ENCODE peak calls at places on chromosomes 12 and 14, in six cellular contexts. W is esophagus squamous epithelium, Z is HepG2, V is H9, X is omental fat pad, S is neural progenitor cell. R is an unnamed sample.
A peak's percentile ranks its signal among the peaks of the same experiment; 100 is the strongest.

GRCh38 chr14:68379510-68380303 is 413.2 kb downstream of the ZFP36L1 start:
- DNase-seq in S (no peak), V (no peak), X (no peak), W (no peak), Z (no peak), R (no peak)

GRCh38 chr12:74801625-74802024 is 264.0 kb downstream of the ATXN7L3B start:
- DNase-seq in W (no peak), X (no peak), S (no peak), Z (no peak), V (no peak), R (no peak)

GRCh38 chr12:86914716-86915115 is 658.5 kb upstream of the MGAT4C start:
- DNase-seq in S (peak; percentile 54), Z (peak; percentile 1), W (no peak), X (no peak), V (no peak), R (peak; percentile 11)

GRCh38 chr12:47491516-47491915 is 214.3 kb downstream of the RPAP3 start:
- DNase-seq in S (no peak), Z (no peak), V (no peak), W (no peak), X (no peak), R (no peak)

GRCh38 chr14:55075628-55076027 is 24.2 kb downstream of the MAPK1IP1L start:
- DNase-seq in V (no peak), Z (no peak), X (no peak), W (no peak), S (no peak), R (no peak)

GRCh38 chr12:116378002-116378401 is 100.5 kb upstream of the MED13L start:
- DNase-seq in X (no peak), S (no peak), V (no peak), W (no peak), Z (no peak), R (no peak)

GRCh38 chr12:127760996-127761395 is 506.0 kb upstream of the TMEM132C start:
- DNase-seq in V (no peak), W (no peak), Z (no peak), S (peak; percentile 2), X (no peak), R (no peak)

GRCh38 chr14:50697659-50698290 is 29.7 kb upstream of the SAV1 start:
- DNase-seq in V (no peak), S (no peak), W (no peak), X (no peak), Z (no peak), R (no peak)

GRCh38 chr12:55925870-55926737 is 1.6 kb downstream of the PYM1 start:
- DNase-seq in S (no peak), V (no peak), X (no peak), W (no peak), Z (no peak), R (no peak)

GRCh38 chr12:12744556-12745305 is 27.6 kb downstream of the CDKN1B start:
- DNase-seq in V (no peak), Z (no peak), S (no peak), W (no peak), X (no peak), R (no peak)

GRCh38 chr12:77299910-77300772 is 234.8 kb upstream of the E2F7 start:
- DNase-seq in S (no peak), V (no peak), X (no peak), Z (no peak), W (no peak), R (no peak)

GRCh38 chr14:69580009-69580577 is 5.4 kb upstream of the CCDC177 start:
- DNase-seq in V (peak; percentile 83), X (no peak), S (peak; percentile 73), W (no peak), Z (peak; percentile 95), R (peak; percentile 44)

GRCh38 chr12:121784460-121784859 is 9.0 kb downstream of the RHOF start:
- DNase-seq in Z (no peak), V (no peak), X (no peak), S (no peak), W (no peak), R (no peak)

GRCh38 chr12:87266305-87266704 is 762.9 kb downstream of the C12orf50 start:
- DNase-seq in S (peak; percentile 17), W (no peak), V (no peak), X (no peak), Z (peak; percentile 1), R (no peak)

GRCh38 chr12:753401-754237 is 1.2 kb downstream of the WNK1 start:
- DNase-seq in W (no peak), S (peak; percentile 57), X (no peak), Z (no peak), V (peak; percentile 50), R (peak; percentile 59)

GRCh38 chr12:121916719-121917118 is 1.7 kb upstream of the CFAP251 start:
- DNase-seq in V (peak; percentile 82), W (no peak), X (no peak), Z (no peak), S (peak; percentile 74), R (peak; percentile 44)

GRCh38 chr12:113086249-113087164 is 30.0 kb downstream of the DTX1 start:
- DNase-seq in V (no peak), S (no peak), X (no peak), Z (peak; percentile 23), W (no peak), R (no peak)

GRCh38 chr14:52076334-52076733 is 7.5 kb upstream of the NID2 start:
- DNase-seq in Z (no peak), S (no peak), X (no peak), V (no peak), W (no peak), R (no peak)

GRCh38 chr14:52079239-52079956 is 10.5 kb upstream of the NID2 start:
- DNase-seq in W (no peak), X (no peak), V (no peak), Z (peak; percentile 71), S (no peak), R (no peak)

GRCh38 chr14:52078093-52078492 is 9.2 kb upstream of the NID2 start:
- DNase-seq in S (no peak), X (no peak), W (no peak), V (no peak), Z (no peak), R (no peak)

GRCh38 chr14:52078721-52079120 is 9.9 kb upstream of the NID2 start:
- DNase-seq in V (no peak), W (no peak), Z (no peak), X (no peak), S (no peak), R (no peak)

DNA sequence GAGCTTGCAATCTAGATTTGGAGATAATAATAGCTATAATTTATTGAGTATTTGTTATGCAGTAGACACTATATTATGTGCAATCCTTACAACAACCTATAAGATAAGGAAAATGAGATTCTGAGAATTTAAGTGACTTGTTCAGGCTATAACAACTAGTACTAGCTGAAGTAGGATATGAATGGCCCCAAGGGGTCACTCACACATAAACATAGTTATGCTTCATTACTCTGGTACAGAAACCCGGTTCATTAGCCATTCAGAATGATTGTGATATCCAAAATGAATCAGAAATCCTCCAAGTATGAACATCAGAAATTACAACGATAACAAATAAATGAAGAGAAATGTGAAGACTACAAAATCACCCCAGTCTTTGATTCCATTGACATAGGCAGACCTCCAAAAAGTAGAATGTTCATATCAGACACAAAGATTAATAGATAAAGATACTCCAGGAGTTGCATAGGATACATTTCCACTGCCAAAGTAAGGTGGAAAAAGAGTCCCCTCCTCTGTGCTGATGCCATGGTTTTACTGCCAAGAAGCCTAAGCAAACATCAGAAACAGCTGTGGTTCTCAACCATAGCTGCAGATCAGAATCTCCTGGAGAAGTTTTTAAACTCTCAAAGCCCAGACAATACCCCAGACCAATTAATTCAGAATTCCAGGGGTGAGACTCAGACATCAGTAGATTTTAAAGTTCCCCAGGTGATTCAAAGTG is 8.6 kb upstream of the NID2 start:
- DNase-seq in V (no peak), Z (no peak), S (no peak), X (no peak), W (no peak), R (no peak)
- TF ChIP-seq CTCF in V (no peak), Z (no peak), S (no peak), X (no peak), W (no peak), R (no peak)

GRCh38 chr12:94644622-94645021 is 5.7 kb downstream of the TMCC3 start:
- DNase-seq in W (no peak), X (no peak), S (no peak), Z (no peak), V (no peak), R (peak; percentile 48)

GRCh38 chr12:94644141-94644575 is 6.2 kb downstream of the TMCC3 start:
- DNase-seq in V (no peak), X (no peak), Z (no peak), S (no peak), W (no peak), R (peak; percentile 36)

GRCh38 chr12:94650143-94651056 is at the start of gene TMCC3:
- DNase-seq in W (no peak), Z (no peak), V (peak; percentile 58), S (peak; percentile 80), X (no peak), R (peak; percentile 75)

GRCh38 chr12:94648578-94648977 is 1.8 kb downstream of the TMCC3 start:
- DNase-seq in S (no peak), V (no peak), W (no peak), Z (no peak), X (no peak), R (no peak)

DNA sequence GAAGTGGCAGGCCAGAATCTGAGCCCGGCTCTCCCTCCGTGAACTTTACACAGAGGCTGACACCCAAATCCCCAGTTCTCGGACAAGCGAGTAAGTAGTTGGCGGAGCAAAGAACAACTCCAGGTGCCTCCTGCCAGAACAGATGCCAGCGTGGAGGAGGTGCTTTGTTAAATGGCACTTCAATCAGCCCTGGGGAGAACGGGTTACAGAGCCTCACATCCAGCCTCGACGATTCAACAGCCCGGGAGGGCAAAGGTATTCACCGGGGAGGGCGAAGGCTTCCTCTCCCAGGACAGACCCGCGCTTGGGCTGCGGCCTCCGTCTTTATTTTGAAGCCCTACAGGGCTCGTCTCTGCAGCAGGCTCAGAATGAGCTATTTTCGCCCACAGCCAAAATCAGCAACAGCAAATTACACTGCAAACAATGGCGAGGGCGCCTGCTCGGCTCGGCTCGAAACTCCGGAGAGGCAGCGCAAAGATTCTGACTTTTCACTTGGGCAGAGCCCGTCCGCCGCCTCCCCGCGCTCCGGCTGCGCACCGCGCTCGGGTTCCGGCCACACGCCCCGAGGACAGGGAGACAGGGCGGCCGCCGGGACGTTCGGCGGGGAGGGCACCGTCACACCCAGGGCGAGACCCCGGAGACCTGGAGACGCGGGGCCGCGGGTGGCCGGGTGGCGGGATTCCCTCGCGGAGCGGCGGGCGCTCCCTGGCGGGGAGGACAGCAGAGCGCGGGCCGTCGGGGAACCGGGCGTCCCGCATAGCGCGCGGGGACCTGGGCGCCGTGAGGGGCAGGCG is 811 bp downstream of the TMCC3 start:
- DNase-seq in V (peak; percentile 55), X (no peak), Z (no peak), S (peak; percentile 68), W (no peak), R (peak; percentile 71)
- TF ChIP-seq CTCF in V (peak; percentile 47), X (no peak), Z (peak; percentile 31), S (peak; percentile 41), W (peak; percentile 46), R (no peak)

GRCh38 chr12:125092872-125093680 is 27.8 kb downstream of the AACS start:
- DNase-seq in Z (peak; percentile 92), S (peak; percentile 38), V (peak; percentile 44), X (no peak), W (no peak), R (no peak)
- TF ChIP-seq CTCF in Z (peak; percentile 85), S (peak; percentile 26), V (peak; percentile 20), X (no peak), W (no peak), R (no peak)

DNA sequence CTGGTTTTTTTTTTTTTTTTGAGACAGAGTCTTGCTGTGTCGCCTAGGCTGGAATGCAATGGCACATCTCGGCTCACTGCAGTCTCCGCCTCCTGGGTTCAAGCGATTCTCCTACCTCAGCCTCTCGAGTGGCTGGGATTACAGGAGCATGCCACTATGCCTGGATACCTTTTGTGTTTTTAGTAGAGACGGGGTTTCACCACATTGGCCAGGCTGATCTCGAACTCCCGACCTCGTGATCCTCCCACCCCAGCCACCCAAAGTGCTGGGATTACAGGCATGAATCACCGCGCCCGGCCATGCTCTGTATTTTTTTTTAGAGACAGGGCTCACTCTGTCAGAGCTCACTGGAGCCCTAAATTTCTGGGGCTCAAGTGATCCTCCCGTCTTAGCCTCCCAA is 32.6 kb downstream of the VRTN start:
- DNase-seq in V (no peak), S (no peak), X (no peak), W (no peak), Z (no peak), R (no peak)
- TF ChIP-seq CTCF in V (no peak), S (no peak), X (no peak), W (no peak), Z (no peak), R (no peak)